ENCODE peak calls at places on chromosomes 3 and 15, in nine cellular contexts. One of them, this sample, is unnamed.

GRCh38 chr3:159855599-159856495 is 132.8 kb upstream of the IL12A start:
- DNase-seq in NCI-H524 treated with DMSO at 0.1 percent for 48 hours: no peak
- DNase-seq in stimulated activated CD8-positive, alpha-beta memory T cell treated with anti-CD3 and anti-CD28 coated beads, Interleukin-4, amount 100 ng/mL, for 24 hours: no peak
- DNase-seq in D341Med: no peak
- DNase-seq in stimulated activated CD4-positive, alpha-beta T cell treated with anti-CD3 and anti-CD28 coated beads, Interleukin-1b, Interleukin-23, amount 100 ng/mL, for 24 hours: no peak
- DNase-seq in activated CD4-positive, alpha-beta T cell treated with anti-CD3 and anti-CD28 coated beads, Interleukin-2, amount 50 U/mL, for 24 hours: no peak
- DNase-seq in hypothalamus: no peak
- DNase-seq in substantia nigra: no peak
- DNase-seq in H7: no peak
- DNase-seq in this sample: no peak

GRCh38 chr15:75452364-75452967 is 976 bp upstream of the SIN3A start:
- DNase-seq in substantia nigra: peak
- DNase-seq in D341Med: peak
- DNase-seq in stimulated activated CD4-positive, alpha-beta T cell treated with anti-CD3 and anti-CD28 coated beads, Interleukin-1b, Interleukin-23, amount 100 ng/mL, for 24 hours: no peak
- DNase-seq in hypothalamus: peak
- DNase-seq in NCI-H524 treated with DMSO at 0.1 percent for 48 hours: peak
- DNase-seq in activated CD4-positive, alpha-beta T cell treated with anti-CD3 and anti-CD28 coated beads, Interleukin-2, amount 50 U/mL, for 24 hours: peak
- DNase-seq in stimulated activated CD8-positive, alpha-beta memory T cell treated with anti-CD3 and anti-CD28 coated beads, Interleukin-4, amount 100 ng/mL, for 24 hours: peak
- DNase-seq in H7: peak
- DNase-seq in this sample: peak

GRCh38 chr3:72549819-72550581 is 298.2 kb downstream of the SHQ1 start:
- DNase-seq in D341Med: no peak
- DNase-seq in hypothalamus: no peak
- DNase-seq in activated CD4-positive, alpha-beta T cell treated with anti-CD3 and anti-CD28 coated beads, Interleukin-2, amount 50 U/mL, for 24 hours: no peak
- DNase-seq in H7: no peak
- DNase-seq in substantia nigra: no peak
- DNase-seq in NCI-H524 treated with DMSO at 0.1 percent for 48 hours: peak
- DNase-seq in stimulated activated CD4-positive, alpha-beta T cell treated with anti-CD3 and anti-CD28 coated beads, Interleukin-1b, Interleukin-23, amount 100 ng/mL, for 24 hours: no peak
- DNase-seq in stimulated activated CD8-positive, alpha-beta memory T cell treated with anti-CD3 and anti-CD28 coated beads, Interleukin-4, amount 100 ng/mL, for 24 hours: no peak
- DNase-seq in this sample: no peak

GRCh38 chr3:78360849-78361248 is 1321.0 kb downstream of the ROBO2 start:
- DNase-seq in stimulated activated CD8-positive, alpha-beta memory T cell treated with anti-CD3 and anti-CD28 coated beads, Interleukin-4, amount 100 ng/mL, for 24 hours: no peak
- DNase-seq in substantia nigra: no peak
- DNase-seq in activated CD4-positive, alpha-beta T cell treated with anti-CD3 and anti-CD28 coated beads, Interleukin-2, amount 50 U/mL, for 24 hours: no peak
- DNase-seq in stimulated activated CD4-positive, alpha-beta T cell treated with anti-CD3 and anti-CD28 coated beads, Interleukin-1b, Interleukin-23, amount 100 ng/mL, for 24 hours: no peak
- DNase-seq in D341Med: no peak
- DNase-seq in H7: no peak
- DNase-seq in NCI-H524 treated with DMSO at 0.1 percent for 48 hours: no peak
- DNase-seq in hypothalamus: no peak
- DNase-seq in this sample: no peak

GRCh38 chr3:172194702-172195392 is 155.5 kb downstream of the FNDC3B start:
- DNase-seq in hypothalamus: no peak
- DNase-seq in D341Med: peak
- DNase-seq in stimulated activated CD4-positive, alpha-beta T cell treated with anti-CD3 and anti-CD28 coated beads, Interleukin-1b, Interleukin-23, amount 100 ng/mL, for 24 hours: no peak
- DNase-seq in activated CD4-positive, alpha-beta T cell treated with anti-CD3 and anti-CD28 coated beads, Interleukin-2, amount 50 U/mL, for 24 hours: no peak
- DNase-seq in H7: peak
- DNase-seq in NCI-H524 treated with DMSO at 0.1 percent for 48 hours: no peak
- DNase-seq in stimulated activated CD8-positive, alpha-beta memory T cell treated with anti-CD3 and anti-CD28 coated beads, Interleukin-4, amount 100 ng/mL, for 24 hours: no peak
- DNase-seq in substantia nigra: no peak
- DNase-seq in this sample: no peak

GRCh38 chr15:94968133-94968532 is 736.8 kb downstream of the MCTP2 start:
- DNase-seq in substantia nigra: no peak
- DNase-seq in D341Med: no peak
- DNase-seq in H7: no peak
- DNase-seq in activated CD4-positive, alpha-beta T cell treated with anti-CD3 and anti-CD28 coated beads, Interleukin-2, amount 50 U/mL, for 24 hours: no peak
- DNase-seq in stimulated activated CD8-positive, alpha-beta memory T cell treated with anti-CD3 and anti-CD28 coated beads, Interleukin-4, amount 100 ng/mL, for 24 hours: no peak
- DNase-seq in hypothalamus: no peak
- DNase-seq in stimulated activated CD4-positive, alpha-beta T cell treated with anti-CD3 and anti-CD28 coated beads, Interleukin-1b, Interleukin-23, amount 100 ng/mL, for 24 hours: no peak
- DNase-seq in NCI-H524 treated with DMSO at 0.1 percent for 48 hours: peak
- DNase-seq in this sample: no peak

GRCh38 chr3:127448161-127448561 is 142.4 kb downstream of the TPRA1 start:
- DNase-seq in activated CD4-positive, alpha-beta T cell treated with anti-CD3 and anti-CD28 coated beads, Interleukin-2, amount 50 U/mL, for 24 hours: no peak
- DNase-seq in H7: no peak
- DNase-seq in substantia nigra: no peak
- DNase-seq in NCI-H524 treated with DMSO at 0.1 percent for 48 hours: no peak
- DNase-seq in hypothalamus: no peak
- DNase-seq in D341Med: no peak
- DNase-seq in stimulated activated CD4-positive, alpha-beta T cell treated with anti-CD3 and anti-CD28 coated beads, Interleukin-1b, Interleukin-23, amount 100 ng/mL, for 24 hours: no peak
- DNase-seq in stimulated activated CD8-positive, alpha-beta memory T cell treated with anti-CD3 and anti-CD28 coated beads, Interleukin-4, amount 100 ng/mL, for 24 hours: no peak
- DNase-seq in this sample: no peak

GRCh38 chr3:178551916-178552321 is 15.7 kb downstream of the KCNMB2 start:
- DNase-seq in activated CD4-positive, alpha-beta T cell treated with anti-CD3 and anti-CD28 coated beads, Interleukin-2, amount 50 U/mL, for 24 hours: no peak
- DNase-seq in stimulated activated CD8-positive, alpha-beta memory T cell treated with anti-CD3 and anti-CD28 coated beads, Interleukin-4, amount 100 ng/mL, for 24 hours: no peak
- DNase-seq in D341Med: no peak
- DNase-seq in H7: no peak
- DNase-seq in substantia nigra: no peak
- DNase-seq in NCI-H524 treated with DMSO at 0.1 percent for 48 hours: no peak
- DNase-seq in stimulated activated CD4-positive, alpha-beta T cell treated with anti-CD3 and anti-CD28 coated beads, Interleukin-1b, Interleukin-23, amount 100 ng/mL, for 24 hours: no peak
- DNase-seq in hypothalamus: no peak
- DNase-seq in this sample: no peak